ENCODE peak calls at places on chromosomes 6 and 20, in eight cellular contexts. V is ovary; D is ascending aorta; T is GM13977; B is activated B cell treated with CpG ODN at 0.5 μM for 24 hours; S is epithelial cell of esophagus; U is AG09319; M is CD8-positive, alpha-beta T cell. X is an unnamed sample.

GRCh38 chr20:37193821-37194220 is 14.5 kb upstream of the MROH8 start:
- DNase-seq in D (no peak), B (no peak), U (no peak), S (no peak), T (no peak), M (no peak), V (no peak), X (no peak)

GRCh38 chr6:129135421-129135820 is 252.5 kb downstream of the LAMA2 start:
- DNase-seq in D (no peak), M (no peak), B (no peak), S (no peak), V (no peak), T (no peak), U (no peak), X (no peak)

GRCh38 chr6:134093007-134093573 is 40.7 kb upstream of the SLC2A12 start:
- DNase-seq in B (no peak), S (no peak), M (no peak), D (no peak), U (no peak), T (no peak), V (no peak), X (no peak)

GRCh38 chr20:2300002-2300401 is 4.2 kb downstream of the TGM3 start:
- DNase-seq in T (no peak), D (no peak), V (no peak), M (no peak), B (no peak), U (no peak), S (no peak), X (no peak)

GRCh38 chr6:150248300-150248699 is 105.5 kb downstream of the PPP1R14C start:
- DNase-seq in U (no peak), V (no peak), D (no peak), S (no peak), T (no peak), M (no peak), B (no peak), X (no peak)

GRCh38 chr6:134026597-134026996 is 25.8 kb downstream of the SLC2A12 start:
- DNase-seq in B (no peak), T (no peak), S (peak), U (no peak), M (no peak), D (no peak), V (no peak), X (no peak)

GRCh38 chr20:61744691-61745396 is 320.8 kb downstream of the TAF4 start:
- DNase-seq in B (no peak), D (no peak), U (no peak), V (no peak), M (no peak), T (no peak), S (peak), X (no peak)

GRCh38 chr20:33437141-33437911 is 6.2 kb downstream of the SNTA1 start:
- DNase-seq in U (no peak), D (peak), V (peak), T (no peak), S (no peak), B (no peak), M (no peak), X (no peak)

GRCh38 chr6:32393660-32394420 is 13.1 kb downstream of the BTNL2 start:
- DNase-seq in D (no peak), V (no peak), B (no peak), U (peak), T (no peak), M (no peak), S (peak), X (no peak)

GRCh38 chr6:140985679-140986275 is 1146.9 kb upstream of the GJE1 start:
- DNase-seq in V (no peak), M (no peak), S (no peak), B (no peak), T (no peak), U (no peak), D (no peak), X (no peak)

GRCh38 chr6:44219053-44219814 is 2.5 kb downstream of the MYMX start:
- DNase-seq in U (no peak), T (peak), V (peak), S (no peak), M (no peak), D (peak), B (peak), X (no peak)

GRCh38 chr20:2093200-2093781 is 8.3 kb upstream of the STK35 start:
- DNase-seq in S (peak), U (no peak), D (no peak), V (no peak), M (peak), B (no peak), T (peak), X (no peak)

GRCh38 chr6:136408205-136408604 is 118.6 kb upstream of the BCLAF1 start:
- DNase-seq in U (no peak), V (no peak), B (no peak), D (no peak), M (no peak), T (no peak), S (peak), X (no peak)

GRCh38 chr6:14706378-14706929 is 539.4 kb upstream of the JARID2 start:
- DNase-seq in D (peak), V (peak), U (peak), B (no peak), S (peak), T (no peak), M (no peak), X (no peak)

GRCh38 chr20:5999783-6000182 is 49.3 kb downstream of the MCM8 start:
- DNase-seq in D (no peak), B (no peak), V (no peak), S (no peak), M (no peak), T (no peak), U (no peak), X (no peak)

GRCh38 chr6:38567436-38567835 is 72.3 kb downstream of the BTBD9 start:
- DNase-seq in M (peak), T (no peak), B (no peak), S (peak), D (no peak), U (peak), V (peak), X (no peak)

GRCh38 chr6:132298344-132298949 is 102.8 kb downstream of the MOXD1 start:
- DNase-seq in U (no peak), S (peak), D (no peak), B (no peak), V (no peak), M (peak), T (peak), X (no peak)

GRCh38 chr6:83055366-83055964 is 10.2 kb downstream of the UBE3D start:
- DNase-seq in T (peak), B (no peak), S (peak), M (peak), U (peak), V (no peak), D (no peak), X (no peak)

GRCh38 chr6:130838971-130839370 is 11.8 kb downstream of the SMLR1 start:
- DNase-seq in M (no peak), T (no peak), B (no peak), U (no peak), S (no peak), D (no peak), V (no peak), X (no peak)

GRCh38 chr20:10963717-10964266 is 290.0 kb upstream of the JAG1 start:
- DNase-seq in M (no peak), T (no peak), U (no peak), V (no peak), B (no peak), D (no peak), S (no peak), X (no peak)

GRCh38 chr6:26556263-26557070 is 18.3 kb downstream of the HMGN4 start:
- DNase-seq in V (peak), T (no peak), S (peak), M (peak), B (no peak), D (no peak), U (peak), X (peak)

GRCh38 chr6:167093922-167094432 is 28.9 kb upstream of the CCR6 start:
- DNase-seq in U (no peak), D (no peak), T (peak), B (peak), S (no peak), V (no peak), M (peak), X (peak)

GRCh38 chr6:154928325-154928922 is 66.7 kb upstream of the TIAM2 start:
- DNase-seq in D (no peak), T (peak), M (peak), S (peak), U (peak), B (no peak), V (peak), X (peak)

GRCh38 chr6:155347800-155348199 is 33.5 kb upstream of the TFB1M start:
- DNase-seq in T (no peak), D (no peak), V (no peak), S (no peak), U (no peak), B (no peak), M (no peak), X (no peak)

DNA sequence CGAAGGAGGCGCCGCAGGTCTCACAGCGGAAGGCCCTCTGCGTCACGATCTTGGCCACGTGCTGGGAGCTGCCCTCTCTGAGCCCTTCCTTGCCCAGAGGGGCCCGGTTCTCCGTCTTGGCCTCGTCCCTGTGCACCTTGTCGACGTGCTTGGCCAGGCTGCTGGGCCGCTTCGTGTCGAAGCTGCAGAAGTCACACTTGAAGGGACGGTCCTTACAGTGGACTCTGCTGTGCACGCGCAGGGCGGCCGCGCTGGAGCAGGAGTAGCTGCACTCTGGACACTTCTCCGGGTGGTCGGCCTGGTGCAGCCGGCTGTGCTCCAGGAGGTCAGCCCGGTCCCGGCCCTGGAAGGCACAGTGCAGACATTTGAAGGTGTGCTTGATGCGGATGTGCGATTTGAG is 106.9 kb downstream of the ZFP64 start:
- DNase-seq in B (no peak), S (no peak), T (no peak), D (no peak), M (no peak), U (no peak), V (no peak), X (no peak)
- TF ChIP-seq CTCF in B (no peak), S (no peak), T (no peak), D (no peak), M (no peak), U (no peak), V (no peak), X (no peak)

GRCh38 chr6:408599-409102 is 17.1 kb downstream of the IRF4 start:
- DNase-seq in V (no peak), S (peak), U (no peak), M (no peak), T (no peak), D (no peak), B (no peak), X (no peak)
- TF ChIP-seq CTCF in V (no peak), S (peak), U (peak), M (no peak), T (peak), D (no peak), B (no peak), X (peak)

GRCh38 chr6:169577974-169578373 is 123.9 kb downstream of the WDR27 start:
- DNase-seq in V (no peak), D (no peak), M (no peak), T (no peak), B (no peak), S (no peak), U (no peak), X (no peak)
- TF ChIP-seq CTCF in V (no peak), D (no peak), M (no peak), T (no peak), B (no peak), S (no peak), U (no peak), X (no peak)

GRCh38 chr20:8438748-8439147 is 306.7 kb downstream of the PLCB1 start:
- DNase-seq in M (no peak), S (no peak), V (no peak), T (no peak), B (no peak), D (no peak), U (no peak), X (no peak)

GRCh38 chr20:8447262-8448120 is 315.4 kb downstream of the PLCB1 start:
- DNase-seq in M (no peak), B (no peak), V (no peak), T (no peak), D (no peak), S (no peak), U (no peak), X (no peak)

GRCh38 chr20:8449120-8449519 is 317.1 kb downstream of the PLCB1 start:
- DNase-seq in T (no peak), D (no peak), V (no peak), S (no peak), B (no peak), U (no peak), M (no peak), X (no peak)

GRCh38 chr20:8443464-8444072 is 311.5 kb downstream of the PLCB1 start:
- DNase-seq in B (no peak), M (no peak), U (no peak), V (no peak), T (no peak), S (no peak), D (no peak), X (no peak)
- TF ChIP-seq CTCF in B (no peak), M (no peak), U (no peak), V (no peak), T (peak), S (no peak), D (no peak), X (no peak)

GRCh38 chr6:34235605-34236422 is 859 bp upstream of the HMGA1 start:
- DNase-seq in B (peak), V (no peak), D (no peak), U (no peak), T (peak), S (peak), M (peak), X (peak)
- TF ChIP-seq CTCF in B (no peak), V (no peak), D (no peak), U (no peak), T (peak), S (no peak), M (no peak), X (peak)

GRCh38 chr6:111416529-111416928 is 66.5 kb downstream of the REV3L start:
- DNase-seq in B (no peak), D (no peak), M (no peak), S (no peak), T (no peak), V (no peak), U (no peak), X (no peak)

GRCh38 chr6:111411978-111412574 is 70.9 kb downstream of the REV3L start:
- DNase-seq in T (no peak), V (no peak), B (no peak), D (no peak), S (no peak), U (no peak), M (no peak), X (no peak)

GRCh38 chr6:111411046-111411445 is 72.0 kb downstream of the REV3L start:
- DNase-seq in T (no peak), M (no peak), V (no peak), B (no peak), S (no peak), D (no peak), U (no peak), X (no peak)

GRCh38 chr6:111417181-111417585 is 65.8 kb downstream of the REV3L start:
- DNase-seq in U (no peak), B (no peak), S (peak), V (no peak), M (no peak), T (no peak), D (no peak), X (no peak)

DNA sequence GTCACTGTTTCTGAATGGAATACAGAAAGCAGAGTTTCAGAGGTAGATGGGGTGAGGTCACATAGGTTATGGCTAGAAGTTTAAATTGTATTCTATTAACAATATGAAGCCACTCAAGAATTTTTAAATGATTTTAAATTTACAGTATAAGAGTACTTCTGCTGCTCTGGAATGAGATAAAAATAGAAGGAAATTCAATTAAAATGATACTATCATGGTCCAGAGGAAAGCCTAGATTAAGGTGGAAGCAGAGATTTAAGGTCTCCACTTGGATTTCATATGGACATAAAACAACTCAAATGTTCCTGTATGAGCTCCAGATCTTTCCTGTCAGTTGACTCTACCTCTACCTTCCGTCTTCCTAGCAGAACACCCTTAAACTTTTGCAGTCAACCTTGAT is 68.6 kb downstream of the REV3L start:
- DNase-seq in M (no peak), U (no peak), V (no peak), D (no peak), S (no peak), T (no peak), B (no peak), X (no peak)
- TF ChIP-seq CTCF in M (no peak), U (no peak), V (no peak), D (no peak), S (no peak), T (no peak), B (no peak), X (no peak)

GRCh38 chr6:160042014-160042773 is 73.3 kb downstream of the IGF2R start:
- DNase-seq in T (no peak), V (no peak), S (peak), M (no peak), D (no peak), U (no peak), B (no peak), X (no peak)

GRCh38 chr6:160040055-160040454 is 71.2 kb downstream of the IGF2R start:
- DNase-seq in B (no peak), U (no peak), D (no peak), M (no peak), V (no peak), S (no peak), T (no peak), X (no peak)

GRCh38 chr6:160040527-160041264 is 71.8 kb downstream of the IGF2R start:
- DNase-seq in M (no peak), S (no peak), D (no peak), B (no peak), U (no peak), V (no peak), T (no peak), X (no peak)

GRCh38 chr6:160042788-160043301 is 74.0 kb downstream of the IGF2R start:
- DNase-seq in M (no peak), B (no peak), V (no peak), S (peak), T (no peak), U (no peak), D (no peak), X (no peak)

GRCh38 chr6:160041608-160042007 is 72.7 kb downstream of the IGF2R start:
- DNase-seq in B (no peak), U (peak), M (no peak), D (no peak), T (no peak), S (peak), V (peak), X (no peak)
- TF ChIP-seq CTCF in B (no peak), U (peak), M (no peak), D (no peak), T (no peak), S (peak), V (no peak), X (no peak)

X was measured in natural killer cell.